ENCODE peak calls at places on chromosomes 6 and 20, in four cellular contexts. R is EH; M is stimulated activated CD4-positive, alpha-beta T cell treated with anti-CD3 and anti-CD28 coated beads, Interleukin-2, amount 100 ng/mL, for 48 hours; P is RPMI7951. Y is an unnamed sample.

GRCh38 chr6:3340358-3340798 is 81.6 kb downstream of the PSMG4 start:
- DNase-seq in R (peak), M (no peak), P (no peak), Y (no peak)

GRCh38 chr6:139126255-139126654 is 8.6 kb upstream of the HECA start:
- DNase-seq in R (peak), M (no peak), P (peak), Y (no peak)

GRCh38 chr6:166007349-166008263 is 160.0 kb downstream of the TBXT start:
- DNase-seq in R (peak), M (no peak), P (peak), Y (no peak)

GRCh38 chr20:41437836-41438235 is 71.2 kb upstream of the EMILIN3 start:
- DNase-seq in R (no peak), M (no peak), P (no peak), Y (no peak)

GRCh38 chr20:53581444-53582311 is 12.0 kb downstream of the ZNF217 start:
- DNase-seq in R (no peak), M (no peak), P (no peak), Y (peak)

GRCh38 chr6:1970151-1970561 is 275.2 kb downstream of the GMDS start:
- DNase-seq in R (no peak), M (no peak), P (no peak), Y (no peak)

GRCh38 chr6:166760288-166760687 is 133.2 kb upstream of the RPS6KA2 start:
- DNase-seq in R (no peak), M (peak), P (no peak), Y (no peak)

GRCh38 chr6:78538002-78538401 is 329.3 kb upstream of the IRAK1BP1 start:
- DNase-seq in R (peak), M (no peak), P (peak), Y (no peak)

GRCh38 chr6:163756079-163756478 is 341.6 kb downstream of the QKI start:
- DNase-seq in R (no peak), M (no peak), P (no peak), Y (peak)

GRCh38 chr20:62878244-62879030 is 16.8 kb upstream of the TCFL5 start:
- DNase-seq in R (no peak), M (no peak), P (no peak), Y (no peak)

GRCh38 chr6:109672204-109672603 is 18.8 kb downstream of the AK9 start:
- DNase-seq in R (peak), M (no peak), P (no peak), Y (no peak)

GRCh38 chr6:127582777-127583462 is 5.9 kb downstream of the C6orf58 start:
- DNase-seq in R (peak), M (no peak), P (peak), Y (no peak)

GRCh38 chr6:13431861-13432465 is 55.4 kb downstream of the GFOD1 start:
- DNase-seq in R (no peak), M (peak), P (peak), Y (peak)

GRCh38 chr6:130047440-130047995 is 29.1 kb downstream of the L3MBTL3 start:
- DNase-seq in R (no peak), M (no peak), P (no peak), Y (no peak)

GRCh38 chr20:14264869-14265268 is 72.5 kb downstream of the FLRT3 start:
- DNase-seq in R (peak), M (no peak), P (no peak), Y (no peak)

GRCh38 chr6:105326838-105327745 is 75.8 kb downstream of the PREP start:
- DNase-seq in R (peak), M (no peak), P (peak), Y (no peak)

GRCh38 chr20:38770546-38770945 is 22.3 kb downstream of the ACTR5 start:
- DNase-seq in R (no peak), M (no peak), P (no peak), Y (no peak)

GRCh38 chr20:57605045-57605444 is 15.2 kb downstream of the ZBP1 start:
- DNase-seq in R (no peak), M (no peak), P (no peak), Y (no peak)

GRCh38 chr6:21648475-21649050 is 55.0 kb downstream of the SOX4 start:
- DNase-seq in R (no peak), M (no peak), P (no peak), Y (no peak)

GRCh38 chr20:3390759-3391500 is 16.5 kb downstream of the DNAAF9 start:
- DNase-seq in R (no peak), M (no peak), P (no peak), Y (no peak)